ENCODE peak calls at places on chromosomes 7 and 10, in nine cellular contexts. One of them, this sample, is unnamed.

GRCh38 chr7:75653651-75654050 is 85.1 kb downstream of the HIP1 start:
- DNase-seq in MM.1S: no peak
- DNase-seq in adrenal gland: no peak
- DNase-seq in psoas muscle: no peak
- DNase-seq in coronary artery: no peak
- DNase-seq in upper lobe of left lung: no peak
- DNase-seq in aorta: no peak
- DNase-seq in astrocyte: no peak
- DNase-seq in naive thymus-derived CD4-positive, alpha-beta T cell: no peak
- DNase-seq in this sample: no peak

GRCh38 chr10:12701696-12702095 is 299.8 kb downstream of the CCDC3 start:
- DNase-seq in psoas muscle: no peak
- DNase-seq in MM.1S: no peak
- DNase-seq in naive thymus-derived CD4-positive, alpha-beta T cell: no peak
- DNase-seq in aorta: no peak
- DNase-seq in astrocyte: no peak
- DNase-seq in coronary artery: no peak
- DNase-seq in upper lobe of left lung: no peak
- DNase-seq in adrenal gland: no peak
- DNase-seq in this sample: no peak

GRCh38 chr7:41005381-41005901 is 697.4 kb downstream of the INHBA start:
- DNase-seq in adrenal gland: no peak
- DNase-seq in upper lobe of left lung: no peak
- DNase-seq in naive thymus-derived CD4-positive, alpha-beta T cell: no peak
- DNase-seq in astrocyte: peak
- DNase-seq in coronary artery: no peak
- DNase-seq in psoas muscle: no peak
- DNase-seq in MM.1S: no peak
- DNase-seq in aorta: no peak
- DNase-seq in this sample: peak

GRCh38 chr7:47672267-47672920 is 90.5 kb upstream of the TNS3 start:
- DNase-seq in upper lobe of left lung: no peak
- DNase-seq in psoas muscle: no peak
- DNase-seq in aorta: no peak
- DNase-seq in MM.1S: peak
- DNase-seq in adrenal gland: no peak
- DNase-seq in coronary artery: no peak
- DNase-seq in astrocyte: no peak
- DNase-seq in naive thymus-derived CD4-positive, alpha-beta T cell: no peak
- DNase-seq in this sample: no peak

GRCh38 chr10:116627386-116627933 is 6.7 kb downstream of the PNLIPRP2 start:
- DNase-seq in adrenal gland: peak
- DNase-seq in aorta: no peak
- DNase-seq in coronary artery: no peak
- DNase-seq in naive thymus-derived CD4-positive, alpha-beta T cell: no peak
- DNase-seq in psoas muscle: no peak
- DNase-seq in astrocyte: no peak
- DNase-seq in upper lobe of left lung: peak
- DNase-seq in MM.1S: no peak
- DNase-seq in this sample: no peak

GRCh38 chr7:118609207-118609606 is 384.7 kb downstream of the ANKRD7 start:
- DNase-seq in adrenal gland: no peak
- DNase-seq in coronary artery: no peak
- DNase-seq in aorta: no peak
- DNase-seq in upper lobe of left lung: peak
- DNase-seq in MM.1S: no peak
- DNase-seq in astrocyte: no peak
- DNase-seq in naive thymus-derived CD4-positive, alpha-beta T cell: no peak
- DNase-seq in psoas muscle: no peak
- DNase-seq in this sample: no peak

GRCh38 chr7:16318989-16319915 is 102.1 kb downstream of the CRPPA start:
- DNase-seq in adrenal gland: no peak
- DNase-seq in naive thymus-derived CD4-positive, alpha-beta T cell: no peak
- DNase-seq in aorta: no peak
- DNase-seq in astrocyte: peak
- DNase-seq in upper lobe of left lung: no peak
- DNase-seq in psoas muscle: no peak
- DNase-seq in MM.1S: no peak
- DNase-seq in coronary artery: no peak
- DNase-seq in this sample: no peak

GRCh38 chr7:73838642-73839041 is 3.7 kb downstream of the METTL27 start:
- DNase-seq in adrenal gland: no peak
- DNase-seq in psoas muscle: no peak
- DNase-seq in MM.1S: peak
- DNase-seq in aorta: no peak
- DNase-seq in coronary artery: no peak
- DNase-seq in astrocyte: no peak
- DNase-seq in upper lobe of left lung: no peak
- DNase-seq in naive thymus-derived CD4-positive, alpha-beta T cell: no peak
- DNase-seq in this sample: no peak

GRCh38 chr10:107576746-107577145 is 412.2 kb upstream of the SORCS1 start:
- DNase-seq in aorta: no peak
- DNase-seq in MM.1S: no peak
- DNase-seq in psoas muscle: no peak
- DNase-seq in adrenal gland: peak
- DNase-seq in astrocyte: no peak
- DNase-seq in naive thymus-derived CD4-positive, alpha-beta T cell: no peak
- DNase-seq in coronary artery: no peak
- DNase-seq in upper lobe of left lung: no peak
- DNase-seq in this sample: no peak

GRCh38 chr7:35454575-35455385 is 200.9 kb upstream of the TBX20 start:
- DNase-seq in astrocyte: no peak
- DNase-seq in aorta: no peak
- DNase-seq in upper lobe of left lung: peak
- DNase-seq in naive thymus-derived CD4-positive, alpha-beta T cell: no peak
- DNase-seq in adrenal gland: no peak
- DNase-seq in psoas muscle: no peak
- DNase-seq in MM.1S: no peak
- DNase-seq in coronary artery: no peak
- DNase-seq in this sample: no peak
- H3K4me3 ChIP-seq in astrocyte: no peak
- H3K4me3 ChIP-seq in aorta: no peak
- H3K4me3 ChIP-seq in upper lobe of left lung: no peak
- H3K4me3 ChIP-seq in naive thymus-derived CD4-positive, alpha-beta T cell: no peak
- H3K4me3 ChIP-seq in adrenal gland: no peak
- H3K4me3 ChIP-seq in psoas muscle: no peak
- H3K4me3 ChIP-seq in MM.1S: no peak
- H3K4me3 ChIP-seq in coronary artery: no peak
- H3K4me3 ChIP-seq in this sample: no peak

DNA sequence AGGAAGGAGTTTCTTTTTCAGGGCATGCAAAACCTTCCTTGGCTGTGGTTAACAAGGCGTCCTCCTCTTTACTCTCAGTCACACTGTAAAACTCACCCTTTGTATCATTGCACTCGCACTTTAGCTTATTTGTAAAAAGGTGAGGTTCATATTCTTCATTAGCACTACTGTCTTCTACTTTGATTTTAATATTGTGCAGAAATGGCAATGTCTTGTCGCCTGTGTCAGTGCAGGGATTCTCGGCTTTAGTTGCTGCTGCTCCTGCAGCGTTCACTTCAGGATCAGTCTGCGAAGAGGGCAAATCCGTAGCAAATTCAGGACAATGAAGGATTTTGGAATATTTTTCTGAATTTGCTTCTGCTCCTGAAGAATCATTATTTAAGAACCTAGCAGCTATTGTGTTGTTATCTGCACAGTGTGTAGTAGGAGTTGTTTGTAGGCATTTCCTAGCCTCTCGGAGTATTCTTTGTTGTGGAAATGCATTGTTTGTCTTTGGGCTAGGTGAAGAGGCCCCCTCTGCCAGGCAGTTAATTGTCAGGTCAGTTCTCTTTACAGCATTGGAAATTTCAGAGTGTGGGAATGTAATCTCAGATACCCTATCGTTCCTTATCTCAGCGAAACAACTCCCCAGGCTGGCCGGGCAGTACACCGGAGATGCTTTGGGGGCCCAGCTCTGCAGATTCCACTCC is 9.8 kb downstream of the SKIDA1 start:
- DNase-seq in upper lobe of left lung: no peak
- DNase-seq in naive thymus-derived CD4-positive, alpha-beta T cell: no peak
- DNase-seq in MM.1S: no peak
- DNase-seq in coronary artery: no peak
- DNase-seq in aorta: no peak
- DNase-seq in astrocyte: no peak
- DNase-seq in adrenal gland: no peak
- DNase-seq in psoas muscle: no peak
- DNase-seq in this sample: no peak
- H3K27ac ChIP-seq in upper lobe of left lung: peak
- H3K27ac ChIP-seq in naive thymus-derived CD4-positive, alpha-beta T cell: no peak
- H3K27ac ChIP-seq in MM.1S: no peak
- H3K27ac ChIP-seq in coronary artery: no peak
- H3K27ac ChIP-seq in aorta: no peak
- H3K27ac ChIP-seq in astrocyte: peak
- H3K27ac ChIP-seq in adrenal gland: peak
- H3K27ac ChIP-seq in psoas muscle: no peak
- H3K27ac ChIP-seq in this sample: no peak

DNA sequence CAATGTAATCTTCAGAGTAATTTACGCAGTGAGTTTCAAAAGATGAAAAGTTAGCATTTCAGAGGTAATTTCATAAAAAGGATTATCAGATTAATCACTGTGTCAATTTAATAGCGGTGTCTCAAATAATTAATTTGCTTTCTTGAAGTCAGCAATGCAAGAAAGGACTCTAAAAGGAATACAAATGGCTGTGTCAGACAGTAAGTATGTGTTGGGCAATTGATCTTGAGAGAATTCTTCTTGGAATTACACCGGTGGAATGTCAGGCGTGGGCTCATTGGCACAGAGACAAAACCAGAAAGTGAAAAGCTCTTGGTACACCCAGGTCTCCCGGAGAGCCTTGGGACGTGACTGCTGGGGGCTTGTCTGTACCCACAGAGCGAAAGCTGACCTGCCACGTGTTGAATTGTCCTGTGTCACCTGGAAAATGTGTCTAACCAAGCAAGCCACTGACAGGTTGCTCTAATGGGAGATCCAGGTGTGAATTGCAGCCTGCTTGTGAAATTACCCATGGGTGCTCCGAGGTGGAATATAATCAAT is 60.5 kb downstream of the TMEM209 start:
- DNase-seq in coronary artery: no peak
- DNase-seq in aorta: no peak
- DNase-seq in adrenal gland: no peak
- DNase-seq in psoas muscle: no peak
- DNase-seq in astrocyte: peak
- DNase-seq in MM.1S: no peak
- DNase-seq in upper lobe of left lung: no peak
- DNase-seq in naive thymus-derived CD4-positive, alpha-beta T cell: no peak
- DNase-seq in this sample: peak
- H3K4me3 ChIP-seq in coronary artery: no peak
- H3K4me3 ChIP-seq in aorta: no peak
- H3K4me3 ChIP-seq in adrenal gland: no peak
- H3K4me3 ChIP-seq in psoas muscle: no peak
- H3K4me3 ChIP-seq in astrocyte: no peak
- H3K4me3 ChIP-seq in MM.1S: no peak
- H3K4me3 ChIP-seq in upper lobe of left lung: no peak
- H3K4me3 ChIP-seq in naive thymus-derived CD4-positive, alpha-beta T cell: no peak
- H3K4me3 ChIP-seq in this sample: no peak

GRCh38 chr7:115749924-115750323 is 280.6 kb downstream of the TFEC start:
- DNase-seq in adrenal gland: no peak
- DNase-seq in psoas muscle: no peak
- DNase-seq in coronary artery: no peak
- DNase-seq in upper lobe of left lung: no peak
- DNase-seq in aorta: no peak
- DNase-seq in naive thymus-derived CD4-positive, alpha-beta T cell: no peak
- DNase-seq in MM.1S: no peak
- DNase-seq in astrocyte: peak
- DNase-seq in this sample: no peak

GRCh38 chr7:115748123-115748738 is 282.3 kb downstream of the TFEC start:
- DNase-seq in aorta: no peak
- DNase-seq in upper lobe of left lung: no peak
- DNase-seq in adrenal gland: no peak
- DNase-seq in astrocyte: no peak
- DNase-seq in psoas muscle: no peak
- DNase-seq in naive thymus-derived CD4-positive, alpha-beta T cell: no peak
- DNase-seq in coronary artery: no peak
- DNase-seq in MM.1S: peak
- DNase-seq in this sample: no peak

DNA sequence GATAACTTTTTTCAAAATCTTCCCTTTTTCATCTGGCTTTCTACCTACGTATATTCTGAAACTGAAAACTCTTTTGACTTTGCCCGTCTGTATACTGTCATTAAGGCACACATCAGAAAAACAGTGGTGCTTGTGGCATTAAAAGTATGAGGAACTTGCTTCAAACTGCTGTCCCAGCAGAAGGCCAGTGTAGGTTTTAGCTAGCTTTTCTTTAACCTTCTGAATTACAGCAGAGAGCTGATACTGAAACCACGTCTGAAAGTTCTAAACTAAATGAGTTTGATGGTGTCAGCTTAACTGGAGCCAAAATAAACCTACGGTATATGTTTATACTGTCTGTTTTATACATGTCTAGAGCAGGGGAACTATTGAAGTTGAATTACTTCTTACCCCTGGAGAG is 283.4 kb downstream of the TFEC start:
- DNase-seq in upper lobe of left lung: no peak
- DNase-seq in psoas muscle: no peak
- DNase-seq in adrenal gland: no peak
- DNase-seq in astrocyte: no peak
- DNase-seq in coronary artery: no peak
- DNase-seq in aorta: no peak
- DNase-seq in MM.1S: peak
- DNase-seq in naive thymus-derived CD4-positive, alpha-beta T cell: no peak
- DNase-seq in this sample: no peak
- H3K27ac ChIP-seq in upper lobe of left lung: no peak
- H3K27ac ChIP-seq in psoas muscle: no peak
- H3K27ac ChIP-seq in adrenal gland: no peak
- H3K27ac ChIP-seq in astrocyte: no peak
- H3K27ac ChIP-seq in coronary artery: no peak
- H3K27ac ChIP-seq in aorta: no peak
- H3K27ac ChIP-seq in MM.1S: peak
- H3K27ac ChIP-seq in naive thymus-derived CD4-positive, alpha-beta T cell: no peak
- H3K27ac ChIP-seq in this sample: no peak

DNA sequence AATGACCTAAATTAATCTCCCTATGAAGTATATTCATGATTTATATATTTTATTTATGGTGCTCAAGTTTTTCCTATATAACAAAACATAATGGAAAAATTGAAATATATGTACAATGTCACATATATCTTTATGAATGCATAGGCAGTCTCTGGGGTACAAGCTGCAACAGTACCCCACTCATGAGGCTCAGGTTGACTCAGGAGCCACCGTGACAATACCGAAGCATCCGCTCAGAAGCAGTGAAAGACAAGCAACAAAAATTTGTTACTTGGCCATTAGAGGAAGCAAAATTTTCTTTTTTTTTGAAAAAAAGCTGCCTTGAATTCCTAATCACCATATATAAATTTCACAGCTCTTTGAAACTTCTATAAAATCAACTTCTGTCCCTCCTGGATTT is 2.9 kb downstream of the NAMPT start:
- DNase-seq in astrocyte: no peak
- DNase-seq in coronary artery: no peak
- DNase-seq in psoas muscle: no peak
- DNase-seq in naive thymus-derived CD4-positive, alpha-beta T cell: no peak
- DNase-seq in MM.1S: no peak
- DNase-seq in upper lobe of left lung: no peak
- DNase-seq in adrenal gland: no peak
- DNase-seq in aorta: no peak
- DNase-seq in this sample: no peak
- H3K4me3 ChIP-seq in astrocyte: no peak
- H3K4me3 ChIP-seq in coronary artery: peak
- H3K4me3 ChIP-seq in psoas muscle: peak
- H3K4me3 ChIP-seq in naive thymus-derived CD4-positive, alpha-beta T cell: no peak
- H3K4me3 ChIP-seq in MM.1S: no peak
- H3K4me3 ChIP-seq in upper lobe of left lung: peak
- H3K4me3 ChIP-seq in adrenal gland: no peak
- H3K4me3 ChIP-seq in aorta: no peak
- H3K4me3 ChIP-seq in this sample: no peak

This sample was measured in AG04450.